ENCODE peak calls at places on chromosomes 4 and X, in ten cellular contexts. One of them, this sample, is unnamed.

GRCh38 chr4:158999166-158999682 is 103.7 kb upstream of the RAPGEF2 start:
- DNase-seq in left ventricle myocardium inferior: no peak
- DNase-seq in breast epithelium: no peak
- DNase-seq in adipocyte: no peak
- DNase-seq in coronary artery: no peak
- DNase-seq in aorta: no peak
- DNase-seq in OCI-LY7: no peak
- DNase-seq in tibial nerve: no peak
- DNase-seq in heart left ventricle: no peak
- DNase-seq in mesendoderm: no peak
- DNase-seq in this sample: no peak

GRCh38 chr4:168361365-168362024 is 42.9 kb upstream of the DDX60 start:
- DNase-seq in adipocyte: no peak
- DNase-seq in coronary artery: no peak
- DNase-seq in tibial nerve: no peak
- DNase-seq in heart left ventricle: no peak
- DNase-seq in breast epithelium: no peak
- DNase-seq in mesendoderm: no peak
- DNase-seq in left ventricle myocardium inferior: no peak
- DNase-seq in aorta: no peak
- DNase-seq in OCI-LY7: no peak
- DNase-seq in this sample: no peak

GRCh38 chrX:76026751-76027150 is 146.1 kb upstream of the PBDC1 start:
- DNase-seq in coronary artery: no peak
- DNase-seq in left ventricle myocardium inferior: no peak
- DNase-seq in mesendoderm: no peak
- DNase-seq in tibial nerve: no peak
- DNase-seq in breast epithelium: no peak
- DNase-seq in heart left ventricle: no peak
- DNase-seq in aorta: no peak
- DNase-seq in adipocyte: no peak
- DNase-seq in OCI-LY7: no peak
- DNase-seq in this sample: no peak

GRCh38 chrX:21730011-21730410 is 27.9 kb downstream of the SMPX start:
- DNase-seq in left ventricle myocardium inferior: no peak
- DNase-seq in OCI-LY7: no peak
- DNase-seq in breast epithelium: no peak
- DNase-seq in mesendoderm: no peak
- DNase-seq in heart left ventricle: no peak
- DNase-seq in tibial nerve: no peak
- DNase-seq in adipocyte: no peak
- DNase-seq in coronary artery: no peak
- DNase-seq in aorta: no peak
- DNase-seq in this sample: no peak

GRCh38 chr4:155342142-155342541 is 34.6 kb downstream of the MAP9 start:
- DNase-seq in adipocyte: peak; percentile 10
- DNase-seq in mesendoderm: no peak
- DNase-seq in breast epithelium: no peak
- DNase-seq in aorta: no peak
- DNase-seq in left ventricle myocardium inferior: no peak
- DNase-seq in heart left ventricle: no peak
- DNase-seq in coronary artery: no peak
- DNase-seq in tibial nerve: no peak
- DNase-seq in OCI-LY7: no peak
- DNase-seq in this sample: no peak

GRCh38 chrX:13215729-13216128 is 104.1 kb downstream of the ATXN3L start:
- DNase-seq in OCI-LY7: no peak
- DNase-seq in mesendoderm: no peak
- DNase-seq in left ventricle myocardium inferior: no peak
- DNase-seq in breast epithelium: no peak
- DNase-seq in aorta: no peak
- DNase-seq in adipocyte: peak; percentile 59
- DNase-seq in coronary artery: no peak
- DNase-seq in tibial nerve: no peak
- DNase-seq in heart left ventricle: no peak
- DNase-seq in this sample: no peak

GRCh38 chr4:156182269-156182668 is 228.6 kb upstream of the CTSO start:
- DNase-seq in coronary artery: no peak
- DNase-seq in breast epithelium: no peak
- DNase-seq in left ventricle myocardium inferior: no peak
- DNase-seq in tibial nerve: no peak
- DNase-seq in aorta: no peak
- DNase-seq in heart left ventricle: no peak
- DNase-seq in mesendoderm: no peak
- DNase-seq in adipocyte: no peak
- DNase-seq in OCI-LY7: no peak
- DNase-seq in this sample: no peak

GRCh38 chr4:6763330-6763851 is 19.1 kb upstream of the KIAA0232 start:
- DNase-seq in tibial nerve: no peak
- DNase-seq in heart left ventricle: no peak
- DNase-seq in mesendoderm: peak; percentile 45
- DNase-seq in adipocyte: no peak
- DNase-seq in OCI-LY7: no peak
- DNase-seq in coronary artery: no peak
- DNase-seq in breast epithelium: peak; percentile 52
- DNase-seq in left ventricle myocardium inferior: no peak
- DNase-seq in aorta: no peak
- DNase-seq in this sample: peak; percentile 44

GRCh38 chr4:121654738-121655137 is 42.0 kb downstream of the ANXA5 start:
- DNase-seq in coronary artery: no peak
- DNase-seq in breast epithelium: no peak
- DNase-seq in heart left ventricle: no peak
- DNase-seq in left ventricle myocardium inferior: no peak
- DNase-seq in tibial nerve: no peak
- DNase-seq in adipocyte: no peak
- DNase-seq in mesendoderm: no peak
- DNase-seq in aorta: no peak
- DNase-seq in OCI-LY7: peak; percentile 9
- DNase-seq in this sample: no peak

GRCh38 chr4:106671711-106672110 is 303.1 kb upstream of the GIMD1 start:
- DNase-seq in heart left ventricle: no peak
- DNase-seq in mesendoderm: no peak
- DNase-seq in tibial nerve: no peak
- DNase-seq in left ventricle myocardium inferior: no peak
- DNase-seq in aorta: no peak
- DNase-seq in coronary artery: no peak
- DNase-seq in OCI-LY7: no peak
- DNase-seq in adipocyte: peak; percentile 19
- DNase-seq in breast epithelium: no peak
- DNase-seq in this sample: no peak

GRCh38 chrX:24494544-24495113 is 29.5 kb downstream of the PDK3 start:
- DNase-seq in OCI-LY7: no peak
- DNase-seq in breast epithelium: peak; percentile 46
- DNase-seq in aorta: no peak
- DNase-seq in mesendoderm: no peak
- DNase-seq in left ventricle myocardium inferior: no peak
- DNase-seq in heart left ventricle: no peak
- DNase-seq in coronary artery: no peak
- DNase-seq in tibial nerve: no peak
- DNase-seq in adipocyte: peak; percentile 59
- DNase-seq in this sample: no peak

GRCh38 chr4:27524224-27524623 is 663.6 kb downstream of the STIM2 start:
- DNase-seq in left ventricle myocardium inferior: no peak
- DNase-seq in aorta: no peak
- DNase-seq in breast epithelium: no peak
- DNase-seq in tibial nerve: no peak
- DNase-seq in OCI-LY7: no peak
- DNase-seq in heart left ventricle: no peak
- DNase-seq in coronary artery: no peak
- DNase-seq in mesendoderm: peak; percentile 39
- DNase-seq in adipocyte: peak; percentile 4
- DNase-seq in this sample: no peak

GRCh38 chr4:138992676-138993075 is 22.9 kb upstream of the NOCT start:
- DNase-seq in coronary artery: no peak
- DNase-seq in aorta: no peak
- DNase-seq in left ventricle myocardium inferior: no peak
- DNase-seq in heart left ventricle: no peak
- DNase-seq in mesendoderm: no peak
- DNase-seq in tibial nerve: no peak
- DNase-seq in breast epithelium: no peak
- DNase-seq in adipocyte: no peak
- DNase-seq in OCI-LY7: no peak
- DNase-seq in this sample: peak; percentile 27

GRCh38 chrX:67543818-67544217 is at the start of gene AR:
- DNase-seq in tibial nerve: peak; percentile 35
- DNase-seq in adipocyte: peak; percentile 50
- DNase-seq in mesendoderm: peak; percentile 84
- DNase-seq in OCI-LY7: no peak
- DNase-seq in heart left ventricle: peak; percentile 81
- DNase-seq in left ventricle myocardium inferior: peak; percentile 72
- DNase-seq in breast epithelium: peak; percentile 27
- DNase-seq in coronary artery: peak; percentile 80
- DNase-seq in aorta: peak; percentile 84
- DNase-seq in this sample: peak; percentile 86

GRCh38 chr4:20253799-20254409 is 2.2 kb downstream of the SLIT2 start:
- DNase-seq in adipocyte: peak; percentile 66
- DNase-seq in breast epithelium: no peak
- DNase-seq in OCI-LY7: no peak
- DNase-seq in heart left ventricle: peak; percentile 27
- DNase-seq in coronary artery: peak; percentile 75
- DNase-seq in tibial nerve: no peak
- DNase-seq in mesendoderm: peak; percentile 42
- DNase-seq in left ventricle myocardium inferior: peak; percentile 33
- DNase-seq in aorta: peak; percentile 66
- DNase-seq in this sample: peak; percentile 76
- H3K4me3 ChIP-seq in adipocyte: peak overlapping the region; percentile 90
- H3K4me3 ChIP-seq in breast epithelium: peak overlapping the region; percentile 73
- H3K4me3 ChIP-seq in OCI-LY7: no peak overlapping the region
- H3K4me3 ChIP-seq in heart left ventricle: peak overlapping the region; percentile 80
- H3K4me3 ChIP-seq in coronary artery: peak overlapping the region; percentile 79
- H3K4me3 ChIP-seq in tibial nerve: peak overlapping the region; percentile 65
- H3K4me3 ChIP-seq in mesendoderm: peak overlapping the region; percentile 53
- H3K4me3 ChIP-seq in left ventricle myocardium inferior: peak overlapping the region; percentile 73
- H3K4me3 ChIP-seq in aorta: peak overlapping the region; percentile 73
- H3K4me3 ChIP-seq in this sample: peak overlapping the region; percentile 81

GRCh38 chr4:165378398-165378762 is 428 bp upstream of the CPE start:
- DNase-seq in coronary artery: no peak
- DNase-seq in adipocyte: no peak
- DNase-seq in breast epithelium: no peak
- DNase-seq in left ventricle myocardium inferior: no peak
- DNase-seq in OCI-LY7: no peak
- DNase-seq in aorta: no peak
- DNase-seq in mesendoderm: no peak
- DNase-seq in heart left ventricle: no peak
- DNase-seq in tibial nerve: no peak
- DNase-seq in this sample: no peak
- H3K4me3 ChIP-seq in coronary artery: peak overlapping the region; percentile 82
- H3K4me3 ChIP-seq in adipocyte: peak overlapping the region; percentile 87
- H3K4me3 ChIP-seq in breast epithelium: peak overlapping the region; percentile 86
- H3K4me3 ChIP-seq in left ventricle myocardium inferior: peak overlapping the region; percentile 74
- H3K4me3 ChIP-seq in OCI-LY7: no peak overlapping the region
- H3K4me3 ChIP-seq in aorta: peak overlapping the region; percentile 88
- H3K4me3 ChIP-seq in mesendoderm: no peak overlapping the region
- H3K4me3 ChIP-seq in heart left ventricle: peak overlapping the region; percentile 71
- H3K4me3 ChIP-seq in tibial nerve: peak overlapping the region; percentile 66
- H3K4me3 ChIP-seq in this sample: peak overlapping the region; percentile 83

GRCh38 chrX:49197543-49198087 is 2.4 kb downstream of the SYP start:
- DNase-seq in tibial nerve: no peak
- DNase-seq in mesendoderm: no peak
- DNase-seq in aorta: no peak
- DNase-seq in breast epithelium: no peak
- DNase-seq in adipocyte: no peak
- DNase-seq in heart left ventricle: no peak
- DNase-seq in OCI-LY7: no peak
- DNase-seq in coronary artery: no peak
- DNase-seq in left ventricle myocardium inferior: no peak
- DNase-seq in this sample: no peak

GRCh38 chrX:49202022-49202421 is 2.0 kb upstream of the SYP start:
- DNase-seq in aorta: no peak
- DNase-seq in adipocyte: no peak
- DNase-seq in left ventricle myocardium inferior: no peak
- DNase-seq in mesendoderm: no peak
- DNase-seq in OCI-LY7: no peak
- DNase-seq in heart left ventricle: no peak
- DNase-seq in tibial nerve: no peak
- DNase-seq in coronary artery: no peak
- DNase-seq in breast epithelium: no peak
- DNase-seq in this sample: no peak

GRCh38 chrX:49199906-49200771 is at the start of gene SYP:
- DNase-seq in coronary artery: peak; percentile 90
- DNase-seq in adipocyte: peak; percentile 87
- DNase-seq in heart left ventricle: peak; percentile 91
- DNase-seq in tibial nerve: peak; percentile 73
- DNase-seq in left ventricle myocardium inferior: peak; percentile 88
- DNase-seq in breast epithelium: peak; percentile 87
- DNase-seq in aorta: peak; percentile 91
- DNase-seq in mesendoderm: peak; percentile 92
- DNase-seq in OCI-LY7: peak; percentile 87
- DNase-seq in this sample: peak; percentile 96

GRCh38 chrX:49198540-49199314 is 1.3 kb downstream of the SYP start:
- DNase-seq in heart left ventricle: no peak
- DNase-seq in aorta: no peak
- DNase-seq in breast epithelium: no peak
- DNase-seq in left ventricle myocardium inferior: no peak
- DNase-seq in coronary artery: no peak
- DNase-seq in mesendoderm: no peak
- DNase-seq in adipocyte: no peak
- DNase-seq in OCI-LY7: no peak
- DNase-seq in tibial nerve: no peak
- DNase-seq in this sample: no peak

DNA sequence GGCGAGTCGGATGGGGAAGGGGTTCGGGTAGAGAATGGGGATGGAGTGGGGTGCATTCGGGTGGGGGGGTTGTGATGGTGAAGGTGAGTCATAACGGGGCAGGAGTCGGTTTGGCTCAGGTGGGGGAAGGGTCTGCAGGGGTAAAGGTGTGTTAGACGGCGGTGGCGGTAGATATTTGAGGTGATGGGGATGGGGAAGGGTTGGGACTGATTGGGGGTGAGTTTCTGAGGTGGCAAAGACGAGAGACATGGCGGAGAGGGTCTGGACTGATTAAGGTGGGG is 738 bp downstream of the SYP start:
- DNase-seq in tibial nerve: no peak
- DNase-seq in left ventricle myocardium inferior: no peak
- DNase-seq in breast epithelium: no peak
- DNase-seq in adipocyte: no peak
- DNase-seq in heart left ventricle: no peak
- DNase-seq in aorta: no peak
- DNase-seq in mesendoderm: no peak
- DNase-seq in coronary artery: no peak
- DNase-seq in OCI-LY7: no peak
- DNase-seq in this sample: no peak
- H3K4me3 ChIP-seq in tibial nerve: peak overlapping the region; percentile 54
- H3K4me3 ChIP-seq in left ventricle myocardium inferior: no peak overlapping the region
- H3K4me3 ChIP-seq in breast epithelium: no peak overlapping the region
- H3K4me3 ChIP-seq in adipocyte: no peak overlapping the region
- H3K4me3 ChIP-seq in heart left ventricle: no peak overlapping the region
- H3K4me3 ChIP-seq in aorta: no peak overlapping the region
- H3K4me3 ChIP-seq in mesendoderm: no peak overlapping the region
- H3K4me3 ChIP-seq in coronary artery: peak overlapping the region; percentile 65
- H3K4me3 ChIP-seq in OCI-LY7: peak overlapping the region; percentile 74
- H3K4me3 ChIP-seq in this sample: no peak overlapping the region

DNA sequence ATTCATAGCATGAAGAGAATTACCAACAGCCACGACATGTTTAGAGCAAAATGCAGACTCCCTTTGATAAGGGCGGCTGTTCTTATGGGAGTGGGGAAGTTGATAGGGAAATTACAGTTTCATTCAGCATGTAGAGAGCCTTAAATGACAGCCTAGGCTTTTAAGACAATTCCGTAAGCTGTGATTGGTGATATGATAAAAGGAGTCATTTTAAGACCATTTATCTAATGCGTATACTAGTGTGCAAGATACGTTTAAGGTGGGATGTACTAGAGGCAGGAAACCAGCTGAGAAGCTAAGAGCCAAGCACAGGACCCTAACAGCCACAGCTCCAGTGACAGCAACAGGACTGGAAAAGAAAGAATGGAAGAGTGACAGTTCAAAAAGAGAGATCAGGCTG is 102.2 kb upstream of the ZFP42 start:
- DNase-seq in tibial nerve: no peak
- DNase-seq in coronary artery: no peak
- DNase-seq in aorta: no peak
- DNase-seq in heart left ventricle: no peak
- DNase-seq in mesendoderm: no peak
- DNase-seq in adipocyte: no peak
- DNase-seq in OCI-LY7: no peak
- DNase-seq in left ventricle myocardium inferior: no peak
- DNase-seq in breast epithelium: no peak
- DNase-seq in this sample: no peak
- H3K4me3 ChIP-seq in tibial nerve: no peak overlapping the region
- H3K4me3 ChIP-seq in coronary artery: no peak overlapping the region
- H3K4me3 ChIP-seq in aorta: no peak overlapping the region
- H3K4me3 ChIP-seq in heart left ventricle: no peak overlapping the region
- H3K4me3 ChIP-seq in mesendoderm: no peak overlapping the region
- H3K4me3 ChIP-seq in adipocyte: no peak overlapping the region
- H3K4me3 ChIP-seq in OCI-LY7: no peak overlapping the region
- H3K4me3 ChIP-seq in left ventricle myocardium inferior: no peak overlapping the region
- H3K4me3 ChIP-seq in breast epithelium: no peak overlapping the region
- H3K4me3 ChIP-seq in this sample: no peak overlapping the region

This sample was measured in endodermal cell.